ENCODE peak calls at places on chromosomes 2 and 18, in four cellular contexts. B is IMR-90, W is mucosa of descending colon, R is Peyer's patch. I is an unnamed sample.

GRCh38 chr2:48287971-48288370 is 242.0 kb upstream of the STON1 start:
- DNase-seq in B (no peak), W (no peak), R (no peak), I (no peak)

GRCh38 chr18:7760967-7761946 is 194.1 kb downstream of the PTPRM start:
- DNase-seq in B (peak), W (no peak), R (no peak), I (peak)

GRCh38 chr18:25247725-25248124 is 104.2 kb downstream of the ZNF521 start:
- DNase-seq in B (peak), W (no peak), R (no peak), I (peak)

GRCh38 chr2:78992451-78992806 is 33.1 kb upstream of the REG3G start:
- DNase-seq in B (no peak), W (no peak), R (no peak), I (peak)

GRCh38 chr18:59593291-59593717 is 103.9 kb downstream of the CCBE1 start:
- DNase-seq in B (peak), W (no peak), R (no peak), I (peak)

GRCh38 chr2:113282747-113283533 is 4.2 kb upstream of the PAX8 start:
- DNase-seq in B (peak), W (peak), R (peak), I (no peak)

GRCh38 chr2:135925571-135925970 is 49.3 kb upstream of the MCM6 start:
- DNase-seq in B (peak), W (no peak), R (no peak), I (peak)

GRCh38 chr2:24080721-24081120 is 3.9 kb downstream of the TP53I3 start:
- DNase-seq in B (peak), W (no peak), R (no peak), I (no peak)

GRCh38 chr2:177799531-177799930 is 273.0 kb downstream of the PDE11A start:
- DNase-seq in B (peak), W (no peak), R (no peak), I (peak)

GRCh38 chr2:180573951-180574350 is 406.5 kb upstream of the UBE2E3 start:
- DNase-seq in B (peak), W (no peak), R (no peak), I (peak)

GRCh38 chr18:22169889-22170420 is 566 bp downstream of the GATA6 start:
- DNase-seq in B (peak), W (no peak), R (no peak), I (peak)

GRCh38 chr2:128369626-128370467 is 51.2 kb upstream of the HS6ST1 start:
- DNase-seq in B (no peak), W (no peak), R (no peak), I (no peak)

GRCh38 chr18:79899609-79900435 is 51.6 kb downstream of the SLC66A2 start:
- DNase-seq in B (no peak), W (no peak), R (no peak), I (no peak)

DNA sequence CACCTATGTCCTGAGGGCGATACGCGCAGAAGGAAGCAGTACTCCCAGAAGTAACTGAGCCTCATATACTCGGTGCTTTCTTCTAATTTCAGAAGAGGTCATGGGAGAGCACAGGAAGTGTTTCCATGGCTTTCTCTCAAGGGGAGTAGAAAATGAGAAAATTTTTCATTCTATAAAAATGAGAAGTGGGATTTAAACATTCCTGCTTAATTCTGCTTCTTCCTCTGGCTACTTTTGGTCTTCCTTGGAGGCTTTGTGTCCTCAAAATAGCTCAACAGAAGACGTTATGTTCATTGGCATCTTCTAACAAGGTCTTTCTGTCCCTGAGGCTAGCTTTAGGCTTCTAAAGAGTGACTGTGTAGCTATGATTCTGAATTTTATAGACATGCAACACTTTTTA is 497.0 kb downstream of the TDRD15 start:
- DNase-seq in B (no peak), W (no peak), R (no peak), I (no peak)
- TF ChIP-seq CTCF in B (no peak), W (no peak), R (no peak), I (no peak)

GRCh38 chr2:156800781-156801366 is 364.7 kb downstream of the GPD2 start:
- DNase-seq in B (no peak), W (no peak), R (no peak), I (no peak)

GRCh38 chr2:156797832-156798231 is 361.7 kb downstream of the GPD2 start:
- DNase-seq in B (no peak), W (no peak), R (no peak), I (no peak)

GRCh38 chr2:156803243-156803642 is 367.1 kb downstream of the GPD2 start:
- DNase-seq in B (no peak), W (no peak), R (no peak), I (no peak)

GRCh38 chr2:156803967-156804366 is 367.8 kb downstream of the GPD2 start:
- DNase-seq in B (no peak), W (no peak), R (no peak), I (no peak)

GRCh38 chr2:156800065-156800556 is 363.9 kb downstream of the GPD2 start:
- DNase-seq in B (no peak), W (no peak), R (no peak), I (no peak)
- H3K4me3 ChIP-seq in B (no peak), W (no peak), R (no peak), I (no peak)

DNA sequence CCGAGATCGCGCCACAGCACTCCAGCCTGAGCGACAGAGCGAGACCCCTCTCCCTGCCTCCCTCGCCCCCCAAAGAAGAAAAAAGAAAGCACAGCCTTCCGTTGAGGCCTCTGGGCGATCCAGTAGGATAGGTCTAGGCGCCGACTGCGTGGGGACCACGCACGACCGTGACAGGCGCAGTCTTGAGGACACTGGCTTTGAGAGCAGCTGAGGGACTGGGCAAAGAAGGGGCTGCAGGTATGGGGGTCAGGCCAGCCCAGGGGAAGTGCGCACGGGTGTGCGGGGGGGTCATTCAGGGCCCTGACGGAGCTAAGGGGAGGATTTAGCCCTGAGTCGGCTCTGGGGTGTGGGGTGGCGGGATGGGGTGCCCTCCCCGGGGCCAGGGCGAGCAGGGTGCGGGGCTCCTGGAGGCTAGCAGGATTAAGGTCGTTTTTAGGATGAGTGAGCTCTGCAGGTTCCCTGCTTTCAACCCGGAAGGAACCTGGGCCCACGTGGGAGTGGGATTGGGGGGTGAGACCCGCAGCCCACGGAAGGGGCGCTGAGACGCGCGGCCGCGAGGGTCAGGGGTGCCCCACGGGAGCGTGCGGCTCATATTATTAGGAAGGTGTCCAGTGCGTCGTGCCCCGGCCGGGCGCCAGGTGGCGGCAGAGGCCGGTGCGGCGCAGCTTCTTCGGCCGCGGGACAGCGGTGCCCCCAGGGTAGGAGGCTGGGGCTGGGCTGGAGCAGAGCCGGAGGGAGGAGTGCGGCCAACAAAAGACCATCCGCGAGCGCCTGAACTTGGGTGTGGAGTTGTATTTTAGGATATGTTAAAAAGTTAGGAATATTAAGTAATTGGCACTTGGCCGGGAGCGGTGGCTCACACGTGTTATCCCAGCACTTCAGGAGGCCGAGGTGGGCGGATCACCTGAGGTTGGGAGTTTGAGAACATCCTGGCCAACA is 20.5 kb upstream of the ZNF236 start:
- DNase-seq in B (peak), W (no peak), R (peak), I (peak)
- TF ChIP-seq CTCF in B (peak), W (peak), R (peak), I (peak)

GRCh38 chr2:8120979-8121825 is 560.7 kb upstream of the ID2 start:
- DNase-seq in B (peak), W (no peak), R (no peak), I (peak)

GRCh38 chr2:8121826-8122505 is 559.9 kb upstream of the ID2 start:
- DNase-seq in B (peak), W (no peak), R (no peak), I (no peak)

GRCh38 chr2:8119782-8120551 is 561.9 kb upstream of the ID2 start:
- DNase-seq in B (peak), W (no peak), R (no peak), I (peak)

GRCh38 chr2:8116661-8117060 is 565.2 kb upstream of the ID2 start:
- DNase-seq in B (no peak), W (no peak), R (no peak), I (no peak)

GRCh38 chr2:8118940-8119781 is 562.7 kb upstream of the ID2 start:
- DNase-seq in B (no peak), W (no peak), R (no peak), I (no peak)
- H3K4me3 ChIP-seq in B (no peak), W (no peak), R (no peak), I (no peak)

DNA sequence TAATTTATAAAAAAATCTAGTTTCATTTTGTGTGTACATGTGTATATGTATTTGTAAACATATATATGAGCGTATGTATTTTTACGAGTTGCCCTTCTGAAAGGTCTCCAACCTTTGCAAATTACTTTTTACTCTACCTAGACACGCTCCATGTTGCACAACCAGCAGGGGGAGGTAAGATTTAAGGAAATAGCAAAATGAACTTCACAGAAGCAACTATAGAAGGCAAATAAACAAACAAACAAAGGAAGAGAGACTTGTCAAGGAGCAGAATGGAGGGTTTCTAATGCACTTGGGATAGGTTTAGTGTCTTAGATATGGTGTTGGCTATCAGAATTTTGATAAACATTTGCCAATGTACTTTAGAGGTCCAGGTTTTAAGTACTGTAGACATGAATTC is 820.5 kb upstream of the POU3F3 start:
- DNase-seq in B (no peak), W (no peak), R (no peak), I (no peak)
- TF ChIP-seq CTCF in B (no peak), W (no peak), R (peak), I (no peak)